ENCODE peak calls at places on chromosomes 1 and 21, in eight cellular contexts. T is H7, V is BE2C, A is trophoblast cell, C is stomach, F is fibroblast of mammary gland, E is lower leg skin, N is mesenchymal stem cell. Y is an unnamed sample.

GRCh38 chr1:94079056-94079990 is 41.6 kb downstream of the ABCA4 start:
- DNase-seq in V (no peak), N (peak), F (no peak), T (no peak), C (no peak), E (peak), A (no peak), Y (peak)

GRCh38 chr1:8651962-8652361 is 165.5 kb downstream of the RERE start:
- DNase-seq in V (no peak), T (no peak), E (no peak), A (no peak), N (peak), F (no peak), C (no peak), Y (no peak)

GRCh38 chr21:43333301-43334062 is 93.4 kb downstream of the SIK1 start:
- DNase-seq in T (peak), V (no peak), E (no peak), C (peak), F (peak), A (peak), N (peak), Y (peak)

GRCh38 chr1:15949453-15950245 is 26.3 kb downstream of the ZBTB17 start:
- DNase-seq in V (peak), A (peak), N (peak), C (peak), F (peak), T (peak), E (peak), Y (peak)

GRCh38 chr1:172380441-172381244 is 39.8 kb upstream of the C1orf105 start:
- DNase-seq in F (no peak), N (peak), E (no peak), A (no peak), T (no peak), V (no peak), C (no peak), Y (no peak)

GRCh38 chr1:63590161-63590560 is 3.0 kb upstream of the PGM1 start:
- DNase-seq in T (no peak), C (no peak), E (no peak), N (peak), V (no peak), A (no peak), F (peak), Y (no peak)

GRCh38 chr1:30132602-30133271 is 590.6 kb downstream of the MATN1 start:
- DNase-seq in N (no peak), A (no peak), V (no peak), F (no peak), C (no peak), E (no peak), T (no peak), Y (no peak)

GRCh38 chr1:244460195-244460594 is 878 bp upstream of the CATSPERE start:
- DNase-seq in V (peak), N (no peak), T (no peak), E (no peak), C (no peak), A (no peak), F (peak), Y (no peak)

GRCh38 chr1:163290025-163290610 is 31.6 kb upstream of the NUF2 start:
- DNase-seq in V (no peak), C (no peak), T (no peak), N (peak), E (no peak), F (peak), A (no peak), Y (no peak)

GRCh38 chr1:163295949-163296348 is 25.8 kb upstream of the NUF2 start:
- DNase-seq in N (peak), A (no peak), E (no peak), T (no peak), V (no peak), C (no peak), F (no peak), Y (no peak)

GRCh38 chr1:163296504-163296903 is 25.2 kb upstream of the NUF2 start:
- DNase-seq in F (no peak), T (no peak), E (no peak), V (no peak), N (no peak), A (no peak), C (no peak), Y (no peak)

GRCh38 chr1:163291461-163291860 is 30.3 kb upstream of the NUF2 start:
- DNase-seq in C (no peak), T (no peak), E (no peak), F (no peak), N (no peak), V (no peak), A (no peak), Y (no peak)
- H3K4me3 ChIP-seq in C (no peak), T (no peak), E (no peak), F (no peak), N (no peak), V (no peak), A (no peak), Y (no peak)

DNA sequence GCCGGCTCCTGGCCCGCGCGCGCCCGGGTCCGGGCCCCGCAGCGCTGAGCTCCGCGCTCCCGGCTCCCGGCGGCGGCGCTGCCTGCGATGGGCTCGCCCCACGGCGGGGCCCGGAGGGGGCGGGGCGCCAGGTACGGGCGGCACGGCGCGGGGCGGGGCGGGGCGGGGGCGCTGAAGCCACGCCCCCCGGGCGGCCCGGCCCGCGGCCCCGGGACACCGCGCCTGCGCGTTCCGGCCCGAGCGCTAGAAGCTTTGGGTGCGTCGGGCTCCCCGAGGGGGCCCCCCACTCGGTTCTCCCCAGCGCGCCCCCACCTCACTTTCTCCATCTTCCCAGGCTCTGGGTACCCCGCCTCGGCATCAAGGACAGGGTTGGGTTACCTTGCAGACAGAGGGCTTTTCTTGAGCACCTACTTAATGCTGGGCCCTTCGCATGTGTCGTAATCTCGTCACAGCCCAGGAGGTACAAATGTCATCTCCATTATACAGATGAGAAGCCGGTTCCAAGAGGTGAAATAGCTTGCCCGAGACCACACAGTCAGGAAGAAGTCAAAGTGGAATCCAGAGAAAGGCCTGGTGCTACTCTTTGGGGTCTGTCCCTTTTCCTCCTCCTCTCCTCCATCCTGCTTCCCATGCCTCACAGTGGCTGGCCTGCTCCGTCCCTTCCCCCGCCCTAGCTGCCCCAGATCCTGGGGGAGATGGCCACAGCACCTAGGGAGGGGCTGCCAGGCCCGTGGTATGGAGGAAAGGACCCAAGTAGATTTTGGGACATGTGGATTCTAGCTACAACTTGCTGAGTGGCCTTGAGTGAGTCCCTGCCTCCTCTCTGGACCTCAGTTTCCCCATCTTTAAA is 46.5 kb downstream of the RAP1GAP start:
- DNase-seq in A (peak), E (no peak), V (peak), F (no peak), C (peak), T (peak), N (no peak), Y (peak)
- H3K4me3 ChIP-seq in A (peak), E (no peak), V (no peak), F (no peak), C (peak), T (peak), N (peak), Y (peak)

GRCh38 chr1:204359474-204360255 is at the start of gene PLEKHA6:
- DNase-seq in A (no peak), N (peak), V (peak), F (peak), E (no peak), T (peak), C (no peak), Y (peak)
- H3K4me3 ChIP-seq in A (no peak), N (no peak), V (peak), F (no peak), E (no peak), T (peak), C (no peak), Y (peak)

GRCh38 chr1:161017756-161018630 is 3.0 kb downstream of the F11R start:
- DNase-seq in T (no peak), V (no peak), C (no peak), F (no peak), A (peak), N (no peak), E (no peak), Y (no peak)
- H3K4me3 ChIP-seq in T (no peak), V (no peak), C (peak), F (no peak), A (no peak), N (no peak), E (no peak), Y (no peak)

GRCh38 chr1:109712321-109712864 is 342 bp downstream of the GSTM5 start:
- DNase-seq in N (no peak), C (no peak), E (no peak), A (no peak), V (no peak), T (no peak), F (no peak), Y (no peak)
- H3K4me3 ChIP-seq in N (no peak), C (peak), E (no peak), A (no peak), V (no peak), T (no peak), F (peak), Y (no peak)

DNA sequence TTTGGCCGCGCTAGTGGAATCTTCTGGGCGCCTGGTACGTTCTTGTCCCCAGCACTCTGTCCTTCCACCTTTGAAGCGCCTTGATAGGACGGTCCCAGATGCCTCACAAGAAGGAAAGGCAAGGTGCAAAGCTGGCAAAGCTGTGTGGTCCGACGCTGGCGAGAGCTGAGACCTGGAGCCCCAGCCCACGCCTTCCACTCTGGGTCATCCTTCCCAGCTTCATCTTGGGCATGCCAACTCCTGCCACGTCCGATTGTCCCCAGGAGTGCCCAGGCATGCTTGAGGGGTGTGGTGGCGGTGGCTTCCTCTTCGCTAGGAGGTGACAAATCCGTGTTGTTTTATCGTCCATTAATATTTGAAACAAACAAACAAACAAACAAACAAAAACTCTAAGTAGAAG is 123.9 kb upstream of the DPYD start:
- DNase-seq in T (no peak), V (peak), E (no peak), C (no peak), F (no peak), A (no peak), N (no peak), Y (no peak)
- H3K4me3 ChIP-seq in T (peak), V (peak), E (no peak), C (peak), F (peak), A (no peak), N (no peak), Y (peak)

Y was measured in neural progenitor cell.